ENCODE peak calls at places on chromosomes 12 and 14, in seven cellular contexts. Q is uterus; Y is activated gamma-delta T cell treated with Interleukin-2 at 50 U/mL for 16 hours; B is fibroblast of the aortic adventitia; K is stimulated activated CD4-positive, alpha-beta T cell treated with anti-CD3 and anti-CD28 coated beads, Interleukin-1b, Interleukin-23, amount 100 ng/mL, for 1 hour; W is endodermal cell; P is stimulated activated CD8-positive, alpha-beta memory T cell treated with anti-CD3 and anti-CD28 coated beads, Interleukin-2, amount 100 ng/mL, for 1 hour. M is an unnamed sample.

GRCh38 chr14:24307575-24308341 is at the start of gene CIDEB:
- DNase-seq in Q (no peak), Y (peak), B (peak), K (no peak), W (peak), P (peak), M (peak)

GRCh38 chr12:66514581-66514980 is 164.3 kb downstream of the GRIP1 start:
- DNase-seq in Q (no peak), Y (no peak), B (peak), K (no peak), W (no peak), P (no peak), M (peak)

GRCh38 chr14:61925043-61925442 is 162.8 kb downstream of the SNAPC1 start:
- DNase-seq in Q (no peak), Y (no peak), B (no peak), K (no peak), W (peak), P (no peak), M (no peak)

GRCh38 chr12:57171668-57172067 is 24.2 kb upstream of the LRP1-AS start:
- DNase-seq in Q (peak), Y (no peak), B (peak), K (no peak), W (no peak), P (no peak), M (peak)

GRCh38 chr14:95011449-95012020 is 145.8 kb downstream of the DICER1 start:
- DNase-seq in Q (no peak), Y (no peak), B (no peak), K (no peak), W (no peak), P (no peak), M (no peak)

GRCh38 chr14:51534623-51535022 is 117.1 kb upstream of the FRMD6 start:
- DNase-seq in Q (no peak), Y (no peak), B (no peak), K (no peak), W (no peak), P (no peak), M (peak)

GRCh38 chr12:101238806-101239329 is 28.8 kb upstream of the SLC5A8 start:
- DNase-seq in Q (no peak), Y (no peak), B (no peak), K (no peak), W (no peak), P (no peak), M (no peak)

GRCh38 chr12:54052745-54053624 is 650 bp upstream of the HOXC4 start:
- DNase-seq in Q (no peak), Y (no peak), B (no peak), K (no peak), W (peak), P (no peak), M (no peak)

GRCh38 chr12:122322501-122322900 is 56.2 kb upstream of the VPS33A start:
- DNase-seq in Q (no peak), Y (no peak), B (no peak), K (no peak), W (no peak), P (no peak), M (peak)

GRCh38 chr12:65170245-65170881 is 980 bp downstream of the LEMD3 start:
- DNase-seq in Q (peak), Y (peak), B (peak), K (peak), W (peak), P (peak), M (peak)

GRCh38 chr12:6551496-6552139 is 4.2 kb downstream of the IFFO1 start:
- DNase-seq in Q (peak), Y (no peak), B (peak), K (no peak), W (no peak), P (no peak), M (peak)

GRCh38 chr14:71354801-71355200 is 447.5 kb downstream of the PCNX1 start:
- DNase-seq in Q (no peak), Y (no peak), B (no peak), K (no peak), W (no peak), P (no peak), M (no peak)

GRCh38 chr12:51592034-51592705 is 1.1 kb downstream of the SCN8A start:
- DNase-seq in Q (no peak), Y (no peak), B (peak), K (no peak), W (peak), P (no peak), M (peak)

GRCh38 chr14:90649096-90649495 is 167.1 kb downstream of the TTC7B start:
- DNase-seq in Q (no peak), Y (no peak), B (peak), K (no peak), W (no peak), P (no peak), M (peak)

GRCh38 chr12:5889381-5890047 is 55.5 kb downstream of the ANO2 start:
- DNase-seq in Q (no peak), Y (no peak), B (no peak), K (no peak), W (peak), P (no peak), M (no peak)

GRCh38 chr12:66740257-66740656 is 61.4 kb upstream of the GRIP1 start:
- DNase-seq in Q (no peak), Y (no peak), B (no peak), K (no peak), W (no peak), P (no peak), M (no peak)

GRCh38 chr12:131872154-131873046 is 22.0 kb upstream of the ULK1 start:
- DNase-seq in Q (no peak), Y (no peak), B (peak), K (no peak), W (peak), P (no peak), M (peak)

GRCh38 chr12:1604464-1604863 is 10.1 kb upstream of the FBXL14 start:
- DNase-seq in Q (no peak), Y (no peak), B (no peak), K (no peak), W (no peak), P (no peak), M (peak)

GRCh38 chr14:25394356-25394755 is 344.4 kb upstream of the STXBP6 start:
- DNase-seq in Q (no peak), Y (no peak), B (no peak), K (no peak), W (no peak), P (no peak), M (no peak)

GRCh38 chr14:58912799-58913432 is 275.2 kb downstream of the DACT1 start:
- DNase-seq in Q (no peak), Y (no peak), B (no peak), K (no peak), W (no peak), P (no peak), M (no peak)

GRCh38 chr12:131694116-131694838 is 16.6 kb upstream of the SFSWAP start:
- DNase-seq in Q (no peak), Y (no peak), B (no peak), K (no peak), W (peak), P (no peak), M (no peak)

GRCh38 chr14:24277606-24278321 is 6.4 kb upstream of the RABGGTA start:
- DNase-seq in Q (no peak), Y (no peak), B (no peak), K (no peak), W (no peak), P (no peak), M (no peak)

GRCh38 chr12:69068431-69068830 is 135.5 kb upstream of the CPM start:
- DNase-seq in Q (no peak), Y (no peak), B (peak), K (no peak), W (no peak), P (no peak), M (peak)

GRCh38 chr12:39441963-39442894 is 691 bp downstream of the KIF21A start:
- DNase-seq in Q (peak), Y (peak), B (peak), K (peak), W (peak), P (peak), M (peak)

GRCh38 chr12:21962821-21963220 is 21.6 kb upstream of the ABCC9 start:
- DNase-seq in Q (no peak), Y (no peak), B (no peak), K (no peak), W (peak), P (no peak), M (no peak)

GRCh38 chr14:31969371-31969770 is 107.7 kb upstream of the ARHGAP5 start:
- DNase-seq in Q (no peak), Y (no peak), B (no peak), K (no peak), W (no peak), P (no peak), M (no peak)

GRCh38 chr12:100043657-100044056 is 58.9 kb upstream of the ANKS1B start:
- DNase-seq in Q (no peak), Y (no peak), B (no peak), K (no peak), W (no peak), P (no peak), M (no peak)

GRCh38 chr14:101226603-101227425 is 323.3 kb upstream of the RTL1 start:
- DNase-seq in Q (no peak), Y (no peak), B (no peak), K (no peak), W (peak), P (no peak), M (no peak)

GRCh38 chr14:89185919-89186849 is 230.8 kb downstream of the FOXN3 start:
- DNase-seq in Q (peak), Y (no peak), B (peak), K (no peak), W (peak), P (no peak), M (peak)

M was measured in foreskin fibroblast.